ENCODE peak calls at places on chromosomes 13 and 19, in seven cellular contexts. L is uterus, B is ovary, W is H1, I is breast epithelium, K is A549, M is suprapubic skin. J is an unnamed sample.

GRCh38 chr13:99973163-99973785 is 1.7 kb upstream of the ZIC5 start:
- DNase-seq in L (no peak), B (no peak), W (no peak), I (no peak), K (no peak), M (no peak), J (no peak)

GRCh38 chr19:10966809-10967208 is 6.0 kb downstream of the SMARCA4 start:
- DNase-seq in L (no peak), B (no peak), W (no peak), I (no peak), K (no peak), M (no peak), J (no peak)

GRCh38 chr13:108785844-108786243 is 156.4 kb downstream of the MYO16 start:
- DNase-seq in L (no peak), B (no peak), W (no peak), I (no peak), K (no peak), M (no peak), J (no peak)

GRCh38 chr19:45419895-45420294 is 3.8 kb downstream of the ERCC1 start:
- DNase-seq in L (no peak), B (no peak), W (no peak), I (no peak), K (no peak), M (no peak), J (no peak)

GRCh38 chr19:58059003-58059671 is at the start of gene ZNF135:
- DNase-seq in L (peak; percentile 89), B (peak; percentile 94), W (peak; percentile 64), I (peak; percentile 87), K (no peak), M (peak; percentile 87), J (peak; percentile 93)

GRCh38 chr13:59970847-59971246 is 192.9 kb downstream of the DIAPH3 start:
- DNase-seq in L (no peak), B (no peak), W (peak; percentile 3), I (no peak), K (no peak), M (no peak), J (no peak)

GRCh38 chr13:51276684-51277083 is 54.5 kb downstream of the FAM124A start:
- DNase-seq in L (no peak), B (no peak), W (no peak), I (peak; percentile 26), K (no peak), M (no peak), J (no peak)

GRCh38 chr19:44988896-44989563 is 12.2 kb upstream of the RELB start:
- DNase-seq in L (peak; percentile 58), B (peak; percentile 69), W (no peak), I (no peak), K (peak; percentile 75), M (no peak), J (peak; percentile 82)

GRCh38 chr19:18223860-18224524 is 2.2 kb downstream of the PDE4C start:
- DNase-seq in L (peak; percentile 37), B (peak; percentile 75), W (no peak), I (no peak), K (peak; percentile 79), M (peak; percentile 78), J (peak; percentile 64)

GRCh38 chr13:45333973-45334922 is 6.7 kb downstream of the TPT1 start:
- DNase-seq in L (no peak), B (no peak), W (no peak), I (no peak), K (no peak), M (no peak), J (no peak)

GRCh38 chr13:91280806-91281205 is 66.7 kb upstream of the MIR17HG start:
- DNase-seq in L (no peak), B (no peak), W (no peak), I (no peak), K (no peak), M (no peak), J (no peak)

GRCh38 chr19:46977548-46977947 is 42.1 kb upstream of the NPAS1 start:
- DNase-seq in L (no peak), B (no peak), W (no peak), I (no peak), K (no peak), M (no peak), J (peak; percentile 14)

GRCh38 chr13:111385182-111385857 is 64.9 kb downstream of the TEX29 start:
- DNase-seq in L (no peak), B (no peak), W (no peak), I (no peak), K (no peak), M (no peak), J (no peak)

DNA sequence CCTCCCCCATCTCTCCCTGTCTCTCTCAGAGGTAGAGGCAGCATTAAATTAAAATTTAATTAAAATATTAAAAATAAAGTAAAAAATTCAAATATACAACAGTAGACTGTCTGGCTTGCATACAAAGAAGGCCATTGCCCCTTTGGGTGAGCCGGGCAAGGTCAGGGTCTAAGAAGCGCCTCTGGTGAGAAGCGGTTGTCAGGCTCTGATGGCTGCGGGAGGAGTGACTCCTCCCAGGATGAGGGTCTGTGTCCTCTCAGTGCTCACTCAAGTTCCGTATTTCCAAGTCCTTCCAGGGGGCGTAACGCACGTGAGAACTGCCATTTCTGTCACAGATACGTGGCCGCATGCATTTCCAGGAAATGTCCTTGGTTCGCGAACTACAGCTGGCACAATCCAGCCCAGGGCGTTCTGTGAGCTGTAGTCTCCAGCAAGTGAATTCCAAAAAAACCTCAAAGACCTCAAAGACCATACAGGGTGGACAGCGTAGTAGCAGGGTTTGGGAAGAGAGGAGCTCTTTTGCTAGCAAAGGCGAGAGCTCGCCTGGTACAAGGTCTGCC is 697 bp upstream of the ZNF181 start:
- DNase-seq in L (peak; percentile 48), B (no peak), W (peak; percentile 17), I (no peak), K (no peak), M (peak; percentile 82), J (peak; percentile 60)
- TF ChIP-seq POLR2A in L (peak; percentile 24), B (peak; percentile 32), W (no peak), I (no peak), K (peak; percentile 88), M (peak; percentile 54), J (peak; percentile 47)

DNA sequence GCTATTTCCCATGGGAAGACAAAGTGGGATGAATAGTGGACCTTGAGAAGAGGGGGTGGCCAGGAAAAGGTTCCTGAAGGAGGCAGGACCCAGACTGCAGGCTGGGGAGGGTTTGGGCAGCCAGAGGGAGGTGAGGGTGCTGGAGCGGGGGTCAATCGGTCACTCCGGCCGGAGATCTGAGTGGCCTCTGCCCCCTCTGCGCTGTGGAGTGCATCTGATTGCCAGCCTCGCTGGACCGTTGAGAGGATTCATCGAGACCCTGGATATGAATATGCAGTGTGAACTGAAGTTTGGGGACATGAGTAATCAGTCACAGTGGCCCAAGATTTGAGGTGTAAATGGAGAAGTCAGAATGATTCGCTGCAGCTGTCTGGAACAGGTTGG is 5.5 kb upstream of the ZNF580 start:
- DNase-seq in L (no peak), B (peak; percentile 47), W (no peak), I (no peak), K (no peak), M (no peak), J (no peak)
- H3K4me1 ChIP-seq in L (peaks cover 27% of the 10 kb centered on the region), B (peaks cover 13% of the 10 kb centered on the region), W (peaks cover 6% of the 10 kb centered on the region), I (peaks cover 3% of the 10 kb centered on the region), K (peaks cover 22% of the 10 kb centered on the region), M (peaks cover 70% of the 10 kb centered on the region), J (peaks cover 27% of the 10 kb centered on the region)

GRCh38 chr13:78655906-78656305 is 3.0 kb downstream of the OBI1 start:
- DNase-seq in L (no peak), B (no peak), W (no peak), I (no peak), K (no peak), M (no peak), J (no peak)

GRCh38 chr13:78659450-78660110 is 625 bp upstream of the OBI1 start:
- DNase-seq in L (no peak), B (no peak), W (no peak), I (no peak), K (no peak), M (no peak), J (no peak)

GRCh38 chr13:78657699-78658629 is 991 bp downstream of the OBI1 start:
- DNase-seq in L (no peak), B (no peak), W (no peak), I (no peak), K (no peak), M (no peak), J (no peak)

GRCh38 chr13:78660130-78660857 is 1.3 kb upstream of the OBI1 start:
- DNase-seq in L (no peak), B (peak; percentile 21), W (no peak), I (no peak), K (peak; percentile 33), M (no peak), J (no peak)

GRCh38 chr13:78658630-78659449 is at the start of gene OBI1:
- DNase-seq in L (peak; percentile 89), B (peak; percentile 89), W (no peak), I (peak; percentile 78), K (peak; percentile 86), M (peak; percentile 94), J (peak; percentile 92)
- TF ChIP-seq POLR2A in L (no peak), B (no peak), W (no peak), I (no peak), K (peak; percentile 42), M (peak; percentile 53), J (peak; percentile 39)

GRCh38 chr19:1267441-1268391 is 1.4 kb upstream of the CIRBP start:
- DNase-seq in L (peak; percentile 65), B (peak; percentile 70), W (no peak), I (no peak), K (no peak), M (peak; percentile 80), J (peak; percentile 69)

GRCh38 chr19:1264801-1265610 is 4.1 kb upstream of the CIRBP start:
- DNase-seq in L (peak; percentile 88), B (peak; percentile 80), W (no peak), I (peak; percentile 79), K (peak; percentile 86), M (peak; percentile 90), J (peak; percentile 82)

GRCh38 chr19:1266116-1266817 is 2.9 kb upstream of the CIRBP start:
- DNase-seq in L (peak; percentile 86), B (peak; percentile 86), W (no peak), I (no peak), K (peak; percentile 87), M (peak; percentile 91), J (peak; percentile 91)

GRCh38 chr19:1266818-1267440 is 2.2 kb upstream of the CIRBP start:
- DNase-seq in L (peak; percentile 68), B (peak; percentile 90), W (no peak), I (no peak), K (peak; percentile 56), M (peak; percentile 85), J (peak; percentile 80)

GRCh38 chr19:1265611-1266115 is 3.5 kb upstream of the CIRBP start:
- DNase-seq in L (peak; percentile 75), B (peak; percentile 72), W (no peak), I (no peak), K (peak; percentile 67), M (peak; percentile 95), J (peak; percentile 80)
- H3K4me1 ChIP-seq in L (peaks cover 57% of the 10 kb centered on the region), B (peaks cover 30% of the 10 kb centered on the region), W (peaks cover 50% of the 10 kb centered on the region), I (peaks cover 39% of the 10 kb centered on the region), K (peaks cover 57% of the 10 kb centered on the region), M (peaks cover 88% of the 10 kb centered on the region), J (peaks cover 71% of the 10 kb centered on the region)